ENCODE peak calls at places on chromosomes 12 and 14, in five cellular contexts. Z is cardiac muscle cell; I is esophagus squamous epithelium; P is EL; B is stimulated activated CD4-positive, alpha-beta T cell treated with anti-CD3 and anti-CD28 coated beads, Interleukin-1b, Interleukin-23, amount 100 ng/mL, for 1 hour. R is an unnamed sample.
A peak's percentile ranks its signal among the peaks of the same experiment; 100 is the strongest.

GRCh38 chr12:41439858-41440257 is 251.7 kb downstream of the PDZRN4 start:
- DNase-seq in Z (no peak), I (no peak), P (no peak), B (no peak), R (no peak)

GRCh38 chr14:50961606-50962259 is 17.4 kb upstream of the PYGL start:
- DNase-seq in Z (peak; percentile 86), I (no peak), P (peak; percentile 93), B (no peak), R (no peak)

GRCh38 chr12:16606201-16606849 is 363 bp upstream of the LMO3 start:
- DNase-seq in Z (peak; percentile 72), I (no peak), P (no peak), B (no peak), R (no peak)

GRCh38 chr12:78194448-78194847 is 363.8 kb downstream of the NAV3 start:
- DNase-seq in Z (peak; percentile 93), I (no peak), P (peak; percentile 91), B (no peak), R (no peak)

GRCh38 chr12:114678028-114678427 is 5.9 kb downstream of the TBX3 start:
- DNase-seq in Z (no peak), I (no peak), P (peak; percentile 44), B (no peak), R (no peak)

GRCh38 chr14:76324133-76324532 is 51.8 kb upstream of the ESRRB start:
- DNase-seq in Z (no peak), I (no peak), P (no peak), B (no peak), R (no peak)

GRCh38 chr12:94143444-94143843 is 4.9 kb upstream of the PLXNC1 start:
- DNase-seq in Z (no peak), I (no peak), P (no peak), B (no peak), R (no peak)

GRCh38 chr14:95291859-95292542 is 27.7 kb downstream of the CLMN start:
- DNase-seq in Z (peak; percentile 53), I (no peak), P (peak; percentile 41), B (no peak), R (no peak)

GRCh38 chr14:69711471-69712216 is 55.3 kb upstream of the SRSF5 start:
- DNase-seq in Z (no peak), I (no peak), P (no peak), B (no peak), R (no peak)

GRCh38 chr14:104559043-104559768 is 20.4 kb upstream of the C14orf180 start:
- DNase-seq in Z (no peak), I (no peak), P (no peak), B (no peak), R (no peak)

GRCh38 chr12:94141892-94142291 is 6.5 kb upstream of the PLXNC1 start:
- DNase-seq in Z (no peak), I (no peak), P (no peak), B (no peak), R (no peak)

GRCh38 chr12:59142175-59142574 is 221.9 kb upstream of the LRIG3 start:
- DNase-seq in Z (no peak), I (no peak), P (no peak), B (no peak), R (no peak)

GRCh38 chr12:53048780-53049401 is 974 bp upstream of the TNS2 start:
- DNase-seq in Z (peak; percentile 88), I (no peak), P (peak; percentile 76), B (no peak), R (no peak)

GRCh38 chr12:64968989-64969819 is 144.8 kb downstream of the TBC1D30 start:
- DNase-seq in Z (peak; percentile 60), I (no peak), P (peak; percentile 49), B (no peak), R (no peak)

GRCh38 chr12:93913845-93914244 is 234.5 kb upstream of the PLXNC1 start:
- DNase-seq in Z (peak; percentile 81), I (no peak), P (peak; percentile 75), B (no peak), R (no peak)

GRCh38 chr12:50333441-50333840 is 50.1 kb upstream of the LIMA1 start:
- DNase-seq in Z (no peak), I (no peak), P (no peak), B (no peak), R (no peak)